ENCODE peak calls at places on chromosomes 16 and 17, in five cellular contexts. S is K562, I is GM12878, K is HCT116, W is H1. G is an unnamed sample.
A peak's percentile ranks its signal among the peaks of the same experiment; 100 is the strongest.

GRCh38 chr17:8068736-8069586 is 18.6 kb downstream of the ALOX12B start:
- DNase-seq in S (no peak), I (no peak), K (no peak), W (no peak), G (no peak)

GRCh38 chr16:81497690-81498089 is 53.1 kb downstream of the CMIP start:
- DNase-seq in S (no peak), I (no peak), K (no peak), W (no peak), G (no peak)

GRCh38 chr17:17840751-17841591 is 4.2 kb upstream of the SREBF1 start:
- DNase-seq in S (no peak), I (no peak), K (no peak), W (no peak), G (peak; percentile 35)

GRCh38 chr16:86818701-86819522 is 240.6 kb downstream of the FOXL1 start:
- DNase-seq in S (peak; percentile 23), I (no peak), K (no peak), W (no peak), G (no peak)

GRCh38 chr16:74465851-74466685 is 44.8 kb upstream of the CLEC18B start:
- DNase-seq in S (no peak), I (no peak), K (no peak), W (no peak), G (no peak)

GRCh38 chr16:87602821-87603683 is 744 bp downstream of the JPH3 start:
- DNase-seq in S (peak; percentile 43), I (no peak), K (no peak), W (peak; percentile 75), G (no peak)

GRCh38 chr17:7716901-7717755 is at the start of gene DNAH2:
- DNase-seq in S (peak; percentile 93), I (no peak), K (peak; percentile 89), W (peak; percentile 96), G (peak; percentile 60)

GRCh38 chr16:70162041-70162451 is 11.5 kb upstream of the CLEC18C start:
- DNase-seq in S (peak; percentile 17), I (no peak), K (no peak), W (no peak), G (peak; percentile 77)

GRCh38 chr17:60559659-60559994 is 33.6 kb upstream of the APPBP2 start:
- DNase-seq in S (no peak), I (no peak), K (no peak), W (no peak), G (no peak)

DNA sequence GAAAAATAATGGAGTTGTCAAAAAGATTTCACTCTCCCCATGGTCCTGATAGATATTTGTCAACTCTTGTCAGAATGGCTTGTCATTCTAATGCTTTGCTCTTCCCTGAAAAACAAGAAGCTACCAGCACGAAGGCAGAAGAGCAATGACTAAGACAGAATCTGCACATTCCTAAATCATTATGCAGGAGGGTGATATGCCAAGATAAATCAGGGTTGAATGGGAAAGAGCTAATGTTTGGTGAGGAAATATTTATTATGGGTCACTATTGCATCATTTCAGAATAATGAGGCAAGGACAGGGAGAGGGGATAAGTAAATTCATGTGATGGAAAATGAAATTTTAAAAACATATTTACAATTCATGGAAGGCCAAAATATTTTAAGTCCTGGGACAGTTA is 297.5 kb upstream of the XYLT1 start:
- DNase-seq in S (no peak), I (no peak), K (no peak), W (no peak), G (no peak)
- TF ChIP-seq SRF in S (no peak), I (no peak), K (no peak), W (no peak), G (no peak)

DNA sequence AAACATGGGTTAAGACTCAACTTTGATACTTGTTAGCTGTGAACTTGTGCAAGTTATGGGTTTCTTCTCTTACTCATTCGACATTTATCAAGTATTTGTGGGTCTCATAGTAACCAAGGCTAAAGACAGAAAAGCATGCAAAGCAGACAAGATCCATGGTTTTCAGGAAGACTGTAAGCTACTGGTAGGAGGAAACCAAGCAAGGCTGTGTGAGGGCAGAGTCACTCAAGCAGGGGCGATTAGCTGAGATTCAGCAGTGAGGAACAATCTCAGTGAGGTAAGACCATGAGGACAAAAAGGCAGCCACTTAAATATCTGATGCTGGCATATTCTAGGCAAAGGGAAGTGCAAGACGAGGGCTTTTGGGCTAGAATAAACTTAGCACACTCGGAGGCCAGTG is 29.5 kb downstream of the MBTD1 start:
- DNase-seq in S (no peak), I (no peak), K (no peak), W (no peak), G (no peak)
- TF ChIP-seq MAX in S (no peak), I (no peak), K (no peak), W (no peak), G (no peak)

GRCh38 chr16:12291989-12292759 is 315.6 kb downstream of the SNX29 start:
- DNase-seq in S (no peak), I (no peak), K (no peak), W (no peak), G (no peak)
- TF ChIP-seq SRF in S (no peak), I (no peak), K (no peak), W (no peak), G (no peak)

GRCh38 chr16:19751478-19751877 is 33.4 kb downstream of the IQCK start:
- DNase-seq in S (no peak), I (no peak), K (no peak), W (no peak), G (no peak)

GRCh38 chr16:19746561-19746960 is 28.5 kb downstream of the IQCK start:
- DNase-seq in S (no peak), I (no peak), K (no peak), W (no peak), G (no peak)

GRCh38 chr16:19745286-19746018 is 27.4 kb downstream of the IQCK start:
- DNase-seq in S (no peak), I (no peak), K (no peak), W (no peak), G (no peak)

GRCh38 chr16:19749571-19750080 is 31.6 kb downstream of the IQCK start:
- DNase-seq in S (no peak), I (no peak), K (no peak), W (no peak), G (no peak)

GRCh38 chr16:19748389-19749110 is 30.5 kb downstream of the IQCK start:
- DNase-seq in S (no peak), I (no peak), K (no peak), W (no peak), G (no peak)
- TF ChIP-seq MAX in S (no peak), I (no peak), K (no peak), W (no peak), G (no peak)

GRCh38 chr17:59126809-59127417 is 20.2 kb upstream of the TRIM37 start:
- DNase-seq in S (no peak), I (no peak), K (no peak), W (no peak), G (no peak)
- TF ChIP-seq SRF in S (no peak), I (no peak), K (no peak), W (no peak), G (no peak)

DNA sequence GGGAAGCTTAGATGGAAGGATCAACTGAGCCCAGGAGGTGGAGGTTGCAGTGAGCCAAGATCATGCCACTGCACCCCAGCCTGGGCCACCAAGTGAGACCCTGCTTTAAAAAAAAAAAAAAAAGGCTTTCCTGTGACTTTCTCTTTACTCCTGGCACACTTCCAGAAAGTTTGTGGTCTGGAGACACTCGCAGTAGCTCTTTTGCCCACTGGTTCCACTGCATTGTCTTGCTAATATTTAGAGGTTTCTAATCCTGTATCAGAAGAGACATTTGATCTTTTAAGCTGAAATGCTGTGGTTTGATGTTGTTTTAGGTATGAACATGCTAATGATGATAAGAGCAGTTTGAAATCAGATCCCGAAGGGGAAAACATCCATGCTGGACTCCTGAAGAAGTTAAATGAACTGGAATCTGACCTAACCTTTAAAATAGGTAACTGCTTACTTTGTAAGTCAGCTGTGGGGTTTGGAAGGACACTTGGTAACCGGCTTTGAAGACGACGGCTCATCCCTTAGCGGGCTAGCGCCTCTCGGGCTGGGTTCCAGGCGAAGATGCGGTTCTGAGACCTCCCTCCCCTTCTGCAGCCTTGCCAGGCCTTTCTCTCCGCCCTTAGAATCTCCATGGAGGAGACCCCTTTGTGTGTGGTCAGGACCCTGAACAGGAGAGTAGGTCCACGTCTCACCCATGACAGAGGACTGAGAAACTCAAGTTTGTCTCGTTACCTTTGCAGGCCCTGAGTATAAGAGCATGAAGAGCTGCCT is 23.1 kb downstream of the NTAN1 start:
- DNase-seq in S (peak; percentile 19), I (no peak), K (no peak), W (no peak), G (no peak)
- TF ChIP-seq MAX in S (no peak), I (no peak), K (no peak), W (no peak), G (no peak)

GRCh38 chr17:2176484-2177175 is 121.7 kb downstream of the HIC1 start:
- DNase-seq in S (no peak), I (no peak), K (no peak), W (no peak), G (no peak)

GRCh38 chr17:2179615-2180295 is 123.8 kb downstream of the SMG6 start:
- DNase-seq in S (no peak), I (no peak), K (no peak), W (no peak), G (no peak)

GRCh38 chr17:2178798-2179505 is 124.0 kb downstream of the HIC1 start:
- DNase-seq in S (no peak), I (no peak), K (no peak), W (no peak), G (no peak)

GRCh38 chr17:2175294-2175628 is 120.4 kb downstream of the HIC1 start:
- DNase-seq in S (no peak), I (no peak), K (no peak), W (no peak), G (no peak)

DNA sequence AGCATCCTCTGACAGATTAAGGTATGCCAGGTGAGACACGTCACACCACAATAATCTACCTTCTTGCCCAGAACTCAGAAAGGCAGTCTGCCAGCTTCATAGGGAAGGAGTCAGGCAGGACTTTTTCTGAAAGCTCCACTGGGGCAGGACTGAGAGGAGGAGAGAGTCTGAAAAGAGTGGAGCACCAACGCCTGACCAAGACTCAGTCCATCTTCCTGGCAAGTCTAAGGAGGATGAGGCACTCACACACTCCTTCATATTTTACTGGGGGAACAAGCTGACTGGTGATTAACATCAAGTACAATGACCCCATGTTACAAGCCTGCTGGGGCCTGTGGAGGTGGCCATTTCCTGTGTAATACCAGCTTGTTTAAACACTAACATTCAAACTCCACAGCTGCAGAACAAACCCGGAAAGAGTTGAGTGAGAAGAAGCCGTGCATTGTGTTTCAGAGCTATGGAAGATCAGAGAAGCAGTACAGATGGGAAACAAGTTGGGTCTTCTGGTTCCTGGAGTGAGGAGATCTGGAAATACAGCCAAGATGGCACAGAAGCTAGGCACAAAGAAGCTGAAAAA is 122.4 kb downstream of the HIC1 start:
- DNase-seq in S (no peak), I (no peak), K (no peak), W (no peak), G (peak; percentile 80)
- TF ChIP-seq SRF in S (no peak), I (no peak), K (no peak), W (no peak), G (no peak)

GRCh38 chr17:37292429-37293139 is 83.2 kb upstream of the C17orf78 start:
- DNase-seq in S (no peak), I (no peak), K (no peak), W (no peak), G (no peak)
- TF ChIP-seq MAX in S (no peak), I (no peak), K (no peak), W (no peak), G (no peak)

GRCh38 chr17:65472602-65473001 is 88.8 kb downstream of the AXIN2 start:
- DNase-seq in S (no peak), I (no peak), K (no peak), W (no peak), G (no peak)
- TF ChIP-seq SRF in S (no peak), I (no peak), K (no peak), W (no peak), G (no peak)

G was measured in HepG2.